ENCODE peak calls at places on chromosomes 5 and 9, in eight cellular contexts. N is transverse colon, S is sigmoid colon, O is upper lobe of left lung, H is HCT116, Z is endothelial cell of umbilical vein, B is stomach, W is H1. I is an unnamed sample.

GRCh38 chr5:54990751-54991349 is 5.5 kb upstream of the ESM1 start:
- DNase-seq in Z (peak), H (no peak), B (no peak), W (no peak), N (no peak), O (no peak), S (no peak), I (no peak)

GRCh38 chr5:112703866-112704820 is 33.5 kb upstream of the APC start:
- DNase-seq in H (no peak), Z (peak), O (no peak), W (no peak), S (no peak), B (no peak), N (no peak), I (no peak)

GRCh38 chr5:72392326-72392733 is 72.2 kb downstream of the PTCD2 start:
- DNase-seq in N (no peak), B (no peak), W (no peak), Z (no peak), H (no peak), O (no peak), S (no peak), I (no peak)

GRCh38 chr9:2955616-2956015 is 111.7 kb upstream of the PUM3 start:
- DNase-seq in B (no peak), Z (no peak), O (no peak), N (no peak), S (no peak), W (no peak), H (no peak), I (no peak)

GRCh38 chr9:95874989-95875304 is 544 bp upstream of the ERCC6L2 start:
- DNase-seq in O (peak), W (no peak), H (no peak), Z (no peak), N (peak), S (peak), B (peak), I (peak)

GRCh38 chr9:116039312-116039711 is 114.3 kb upstream of the PAPPA start:
- DNase-seq in B (no peak), Z (no peak), H (no peak), N (no peak), S (no peak), O (no peak), W (no peak), I (no peak)

GRCh38 chr5:65663804-65664521 is 39.1 kb downstream of the SHLD3 start:
- DNase-seq in W (peak), B (no peak), S (no peak), H (peak), N (no peak), Z (peak), O (no peak), I (no peak)

GRCh38 chr5:68534131-68534940 is 318.8 kb downstream of the PIK3R1 start:
- DNase-seq in H (no peak), Z (no peak), W (no peak), B (peak), S (no peak), O (peak), N (peak), I (no peak)

GRCh38 chr9:122226758-122227575 is 1.8 kb downstream of the LHX6 start:
- DNase-seq in W (no peak), N (no peak), S (no peak), O (peak), Z (peak), H (no peak), B (no peak), I (no peak)

GRCh38 chr5:15533124-15533893 is 33.3 kb downstream of the FBXL7 start:
- DNase-seq in S (no peak), N (no peak), O (no peak), B (no peak), H (no peak), W (no peak), Z (peak), I (no peak)

GRCh38 chr5:181194489-181195248 is 10.3 kb downstream of the TRIM7 start:
- DNase-seq in O (no peak), W (no peak), N (no peak), H (no peak), S (no peak), B (no peak), Z (no peak), I (no peak)

GRCh38 chr9:36320457-36320856 is 62.2 kb upstream of the GNE start:
- DNase-seq in W (no peak), Z (no peak), H (no peak), S (no peak), N (no peak), B (no peak), O (no peak), I (no peak)

GRCh38 chr5:139410886-139411835 is 7.3 kb upstream of the SPATA24 start:
- DNase-seq in W (no peak), Z (no peak), H (no peak), O (no peak), S (peak), B (no peak), N (no peak), I (no peak)

GRCh38 chr9:137224850-137225694 is at the start of gene CYSRT1:
- DNase-seq in Z (no peak), N (no peak), S (no peak), B (peak), W (no peak), H (no peak), O (peak), I (no peak)

GRCh38 chr5:61051267-61051666 is 106.3 kb downstream of the NDUFAF2 start:
- DNase-seq in W (no peak), S (no peak), B (no peak), H (peak), Z (peak), O (no peak), N (no peak), I (no peak)

GRCh38 chr9:75700252-75700640 is 190.2 kb upstream of the PCSK5 start:
- DNase-seq in O (no peak), H (no peak), B (no peak), W (no peak), Z (no peak), S (no peak), N (no peak), I (no peak)

GRCh38 chr5:128551476-128551875 is 13.4 kb upstream of the FBN2 start:
- DNase-seq in S (no peak), H (no peak), W (no peak), Z (no peak), O (no peak), B (no peak), N (no peak), I (no peak)

GRCh38 chr5:105428461-105429129 is 1866.0 kb upstream of the NUDT12 start:
- DNase-seq in B (no peak), O (no peak), Z (no peak), S (no peak), H (no peak), N (no peak), W (no peak), I (no peak)

GRCh38 chr5:140356878-140357730 is 2.9 kb upstream of the SLC4A9 start:
- DNase-seq in S (no peak), W (no peak), N (no peak), B (no peak), H (no peak), O (no peak), Z (no peak), I (no peak)

GRCh38 chr5:172902497-172903472 is 56.4 kb upstream of the RPL26L1 start:
- DNase-seq in S (peak), H (peak), W (no peak), N (peak), Z (peak), B (peak), O (peak), I (peak)

GRCh38 chr9:78620764-78621163 is 323.8 kb downstream of the PSAT1 start:
- DNase-seq in O (no peak), Z (no peak), S (no peak), H (no peak), N (no peak), W (no peak), B (no peak), I (no peak)

GRCh38 chr9:69193685-69194032 is 19.6 kb downstream of the TJP2 start:
- DNase-seq in O (no peak), Z (peak), N (no peak), S (no peak), B (no peak), W (no peak), H (no peak), I (no peak)

GRCh38 chr5:15044521-15044920 is 172.9 kb upstream of the ANKH start:
- DNase-seq in S (no peak), H (no peak), O (no peak), N (no peak), Z (no peak), B (no peak), W (no peak), I (no peak)

GRCh38 chr5:109945097-109945678 is 255.5 kb downstream of the MAN2A1 start:
- DNase-seq in H (no peak), O (no peak), S (no peak), W (no peak), Z (no peak), N (no peak), B (no peak), I (no peak)

GRCh38 chr9:36532353-36532752 is 40.3 kb upstream of the MELK start:
- DNase-seq in H (no peak), Z (no peak), N (no peak), W (no peak), O (no peak), B (no peak), S (no peak), I (no peak)

GRCh38 chr9:97983524-97984187 is 515 bp downstream of the ANP32B start:
- DNase-seq in S (peak), W (no peak), B (peak), O (peak), H (no peak), Z (peak), N (peak), I (no peak)
- TF ChIP-seq POLR2A in S (no peak), W (no peak), B (no peak), O (no peak), H (peak), Z (no peak), N (no peak), I (peak)

DNA sequence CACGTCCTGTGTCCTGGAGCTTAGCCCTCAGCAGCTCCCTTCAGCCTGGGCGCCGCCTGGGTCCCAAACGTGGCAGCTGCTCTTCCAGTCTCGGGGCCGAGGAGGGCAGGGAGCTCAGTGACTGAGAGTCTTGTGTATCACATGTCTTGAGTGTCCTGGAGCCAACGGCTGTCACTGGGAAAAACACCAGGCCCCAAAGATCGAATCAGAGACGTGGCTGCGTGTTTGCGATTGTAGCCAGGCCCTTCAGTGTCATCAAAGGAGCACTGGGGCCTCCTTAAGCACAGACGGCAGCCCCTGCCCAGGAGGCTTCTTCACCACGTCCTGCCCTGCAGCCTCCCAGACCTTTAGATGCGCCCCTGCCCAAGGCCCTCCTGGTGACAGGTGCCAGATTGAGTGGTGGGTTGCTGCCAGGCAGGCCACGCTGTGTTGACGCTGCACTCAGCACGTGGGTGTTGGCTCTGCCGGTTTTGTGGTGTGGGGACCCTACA is 5.7 kb upstream of the EXOC3 start:
- DNase-seq in B (no peak), S (peak), W (no peak), H (no peak), Z (no peak), O (no peak), N (peak), I (no peak)
- TF ChIP-seq POLR2AphosphoS5 in B (no peak), S (no peak), W (no peak), H (no peak), Z (no peak), O (no peak), N (no peak), I (no peak)

DNA sequence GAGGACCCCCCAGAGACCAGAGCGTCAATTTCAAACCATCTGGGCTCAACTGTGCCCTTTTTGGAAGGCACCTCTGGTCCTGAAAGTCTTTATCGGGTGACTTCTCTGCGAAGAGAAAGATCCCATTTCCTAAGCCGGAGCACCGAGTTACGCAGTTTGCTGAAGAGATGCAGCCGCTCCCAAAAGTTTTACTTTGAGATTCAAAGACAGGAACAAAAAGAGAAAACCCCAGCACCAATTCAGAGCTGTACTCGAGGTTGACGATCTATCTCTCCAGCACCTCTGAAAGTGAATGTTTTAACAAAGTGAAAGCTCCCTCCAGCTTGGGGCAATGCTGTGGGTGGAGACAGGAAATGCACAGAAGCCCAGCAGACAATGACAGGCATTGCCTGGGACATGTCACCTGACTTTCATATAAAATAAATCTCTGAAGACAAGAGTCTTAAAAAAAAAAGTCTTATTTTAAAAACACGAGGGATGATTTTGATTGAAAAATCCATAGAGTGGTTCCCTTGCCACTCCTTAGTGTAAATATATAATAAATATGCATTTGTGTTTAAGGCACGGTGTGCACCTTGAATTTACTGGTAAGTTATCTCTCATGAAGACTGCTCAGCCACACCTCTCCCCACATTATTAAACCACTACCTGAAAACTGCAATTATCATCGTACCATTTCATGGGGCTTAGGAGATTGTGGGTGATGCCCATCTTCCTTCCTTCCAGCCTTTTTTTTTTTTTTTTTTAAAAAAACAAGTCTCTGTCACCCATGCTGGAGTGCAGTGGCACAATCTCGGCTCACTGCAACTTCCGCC is 79.9 kb downstream of the FNBP1 start:
- DNase-seq in O (no peak), S (peak), Z (peak), W (no peak), N (peak), H (no peak), B (peak), I (peak)
- TF ChIP-seq POLR2A in O (no peak), S (peak), Z (peak), W (peak), N (peak), H (no peak), B (no peak), I (peak)

GRCh38 chr5:77935516-77936364 is 159.6 kb upstream of the TBCA start:
- DNase-seq in W (no peak), Z (no peak), B (no peak), N (no peak), O (no peak), S (no peak), H (no peak), I (no peak)
- TF ChIP-seq POLR2AphosphoS5 in W (no peak), Z (no peak), B (no peak), N (no peak), O (no peak), S (no peak), H (no peak), I (no peak)

DNA sequence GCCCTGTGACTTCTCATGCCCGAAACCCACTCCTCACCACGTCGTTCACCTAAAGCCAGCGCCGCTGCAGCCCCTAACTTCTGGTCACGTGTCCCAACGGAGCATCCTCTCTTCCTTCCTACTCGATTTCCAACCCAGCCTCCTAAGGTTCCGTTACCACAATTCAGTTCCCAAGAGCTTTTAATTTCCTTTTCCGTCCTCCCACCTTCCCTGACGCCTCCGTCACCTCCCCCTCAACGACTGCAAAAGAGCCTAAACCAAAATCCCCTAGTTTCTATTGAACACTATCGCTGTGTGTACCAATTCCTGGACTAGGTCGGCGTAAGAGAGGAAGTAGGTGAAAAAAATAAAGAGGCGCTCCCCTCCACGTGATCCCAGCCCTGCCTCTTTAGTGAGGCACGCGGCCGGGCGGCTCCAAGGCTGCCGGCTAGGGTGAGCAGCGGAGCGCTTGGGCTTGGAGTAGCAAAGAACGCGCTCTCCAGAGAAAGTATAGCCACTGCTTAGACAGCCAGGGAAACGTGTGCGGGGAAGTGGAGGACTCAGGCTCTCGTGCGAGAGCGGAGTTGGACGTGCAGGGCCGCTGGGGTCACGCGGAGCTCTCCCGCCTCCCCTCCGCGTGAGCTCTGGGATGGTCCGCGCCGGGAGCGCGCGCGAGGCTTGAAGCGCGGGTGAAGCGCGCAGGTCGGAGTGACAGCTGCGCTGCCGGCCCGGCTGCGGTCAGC is at the start of the genes CENPP and NOL8:
- DNase-seq in N (peak), W (peak), H (peak), O (peak), S (peak), Z (peak), B (peak), I (peak)
- TF ChIP-seq POLR2A in N (peak), W (peak), H (peak), O (peak), S (peak), Z (peak), B (no peak), I (peak)

DNA sequence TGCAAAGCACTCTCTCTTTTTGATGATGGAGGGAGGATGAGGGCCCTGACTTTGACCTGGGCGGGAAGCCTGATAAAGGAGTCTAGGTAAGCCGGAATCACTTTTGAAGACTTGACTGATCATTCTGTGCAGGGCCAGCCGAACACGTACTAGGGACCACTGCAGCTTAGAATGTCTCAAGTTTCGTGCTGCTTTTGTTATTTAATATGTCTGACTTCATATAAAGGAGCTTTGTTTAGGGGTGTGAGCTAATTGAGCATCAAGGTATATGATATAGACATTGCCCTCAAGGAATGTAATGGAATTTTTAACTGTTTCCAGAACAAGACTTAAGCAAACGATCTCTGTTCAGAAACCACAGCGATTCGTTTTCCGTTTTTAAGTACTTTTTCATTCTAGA is 173.1 kb downstream of the SEMA6A start:
- DNase-seq in W (no peak), N (no peak), O (no peak), Z (no peak), S (no peak), B (no peak), H (no peak), I (no peak)
- TF ChIP-seq POLR2AphosphoS5 in W (no peak), N (no peak), O (no peak), Z (no peak), S (no peak), B (no peak), H (no peak), I (no peak)

DNA sequence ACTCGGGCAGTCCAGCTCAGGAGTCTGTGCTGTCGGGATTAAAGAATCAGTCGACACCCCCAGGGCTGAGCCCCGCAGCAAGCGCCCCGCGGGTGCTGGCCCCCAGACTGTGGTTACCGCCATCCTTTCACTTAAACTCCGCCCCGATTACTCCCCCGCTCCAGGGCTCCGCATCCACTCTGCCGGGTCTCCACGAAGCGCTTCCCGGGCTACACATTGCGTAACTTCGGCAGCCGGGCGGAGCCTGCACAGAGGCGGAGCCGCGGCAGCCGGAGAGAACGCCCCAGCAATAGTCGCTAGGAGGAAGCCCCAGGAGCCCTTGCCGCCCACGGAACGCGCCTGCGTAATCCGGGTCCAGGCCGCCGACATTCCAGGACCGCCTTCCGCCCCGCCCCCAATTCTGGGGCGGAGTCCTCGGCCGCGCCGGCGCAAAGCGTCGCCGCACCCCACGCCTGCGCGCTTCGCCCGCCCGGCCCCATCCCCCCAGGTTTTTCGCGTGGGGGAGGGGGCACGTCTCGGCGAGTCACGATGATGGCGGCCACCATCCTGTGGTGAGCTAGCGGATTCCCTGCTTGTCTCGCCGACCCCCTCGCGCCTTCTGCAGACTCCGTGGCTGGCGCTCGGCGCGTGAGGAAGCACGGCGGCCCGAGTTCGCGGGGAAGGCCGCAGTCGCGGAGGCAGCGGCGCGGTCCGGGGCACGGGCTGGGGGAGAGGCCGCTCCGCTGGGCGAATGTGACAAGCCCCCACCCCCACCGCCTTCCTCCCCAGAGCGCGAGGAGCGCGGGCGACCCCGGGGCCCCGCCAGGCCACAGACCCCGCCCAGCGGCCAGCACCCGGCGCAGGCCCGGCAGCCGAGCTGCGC is at the start of gene RAD23B:
- DNase-seq in N (peak), S (peak), O (peak), Z (peak), H (peak), B (peak), W (peak), I (peak)
- TF ChIP-seq POLR2A in N (peak), S (peak), O (peak), Z (peak), H (no peak), B (no peak), W (peak), I (peak)